ENCODE peak calls at places on chromosome 2, in six cellular contexts. A, H, K, C, F and O are unnamed samples.

GRCh38 chr2:114068438-114068837 is 178.5 kb downstream of the ACTR3 start:
- DNase-seq in A (no peak), H (no peak), K (no peak), C (no peak), F (no peak), O (peak)

GRCh38 chr2:129481306-129482219 is 497.9 kb upstream of the RAB6C start:
- DNase-seq in A (no peak), H (no peak), K (no peak), C (no peak), F (no peak), O (no peak)

GRCh38 chr2:25567406-25567805 is 106.0 kb downstream of the DTNB start:
- DNase-seq in A (no peak), H (no peak), K (no peak), C (peak), F (peak), O (peak)

GRCh38 chr2:9286553-9287399 is 80.2 kb downstream of the ASAP2 start:
- DNase-seq in A (no peak), H (no peak), K (no peak), C (peak), F (no peak), O (no peak)

GRCh38 chr2:120637847-120638246 is 97.8 kb upstream of the GLI2 start:
- DNase-seq in A (no peak), H (no peak), K (peak), C (no peak), F (no peak), O (no peak)

GRCh38 chr2:25690058-25690457 is 16.7 kb upstream of the DTNB start:
- DNase-seq in A (no peak), H (no peak), K (no peak), C (peak), F (no peak), O (no peak)

GRCh38 chr2:74424139-74424992 is 2.8 kb downstream of the WDR54 start:
- DNase-seq in A (no peak), H (no peak), K (peak), C (no peak), F (peak), O (no peak)

GRCh38 chr2:200086911-200087310 is 131.5 kb downstream of the MAIP1 start:
- DNase-seq in A (no peak), H (peak), K (no peak), C (no peak), F (no peak), O (no peak)

GRCh38 chr2:130759906-130760753 is 4.8 kb downstream of the AMER3 start:
- DNase-seq in A (no peak), H (peak), K (no peak), C (no peak), F (peak), O (no peak)

GRCh38 chr2:17621781-17622180 is 81.3 kb downstream of the VSNL1 start:
- DNase-seq in A (no peak), H (no peak), K (no peak), C (peak), F (peak), O (no peak)

GRCh38 chr2:233414273-233414654 is 60.0 kb downstream of the DGKD start:
- DNase-seq in A (no peak), H (no peak), K (no peak), C (no peak), F (peak), O (no peak)

GRCh38 chr2:148999451-148999891 is 39.0 kb upstream of the LYPD6B start:
- DNase-seq in A (no peak), H (peak), K (no peak), C (no peak), F (no peak), O (no peak)

GRCh38 chr2:46841621-46842020 is 74.0 kb downstream of the MCFD2 start:
- DNase-seq in A (no peak), H (no peak), K (no peak), C (no peak), F (no peak), O (peak)

GRCh38 chr2:74481961-74482800 is 617 bp downstream of the CCDC142 start:
- DNase-seq in A (no peak), H (no peak), K (no peak), C (peak), F (no peak), O (peak)